ENCODE peak calls at places on chromosome 9, in eight cellular contexts. One of them, this sample, is unnamed.
A peak's percentile ranks its signal among the peaks of the same experiment; 100 is the strongest.

GRCh38 chr9:133511607-133512006 is 13.2 kb downstream of the MYMK start:
- DNase-seq in activated T-cell treated with anti-CD3 and anti-CD28 coated beads, Interleukin-2, amount 50 U/mL, for 72 hours: no peak
- DNase-seq in colonic mucosa: no peak
- DNase-seq in choroid plexus epithelial cell: no peak
- DNase-seq in AG10803: no peak
- DNase-seq in spleen: no peak
- DNase-seq in stimulated activated CD4-positive, alpha-beta T cell treated with anti-CD3 and anti-CD28 coated beads, Interleukin-4, amount 100 ng/mL, for 4 hours: no peak
- DNase-seq in astrocyte: no peak
- DNase-seq in this sample: no peak

GRCh38 chr9:113619156-113619861 is 155.8 kb downstream of the RGS3 start:
- DNase-seq in activated T-cell treated with anti-CD3 and anti-CD28 coated beads, Interleukin-2, amount 50 U/mL, for 72 hours: no peak
- DNase-seq in colonic mucosa: no peak
- DNase-seq in choroid plexus epithelial cell: no peak
- DNase-seq in AG10803: no peak
- DNase-seq in spleen: peak; percentile 71
- DNase-seq in stimulated activated CD4-positive, alpha-beta T cell treated with anti-CD3 and anti-CD28 coated beads, Interleukin-4, amount 100 ng/mL, for 4 hours: no peak
- DNase-seq in astrocyte: no peak
- DNase-seq in this sample: peak; percentile 26

GRCh38 chr9:17795708-17796107 is 216.8 kb downstream of the SH3GL2 start:
- DNase-seq in activated T-cell treated with anti-CD3 and anti-CD28 coated beads, Interleukin-2, amount 50 U/mL, for 72 hours: no peak
- DNase-seq in colonic mucosa: no peak
- DNase-seq in choroid plexus epithelial cell: no peak
- DNase-seq in AG10803: no peak
- DNase-seq in spleen: no peak
- DNase-seq in stimulated activated CD4-positive, alpha-beta T cell treated with anti-CD3 and anti-CD28 coated beads, Interleukin-4, amount 100 ng/mL, for 4 hours: no peak
- DNase-seq in astrocyte: peak; percentile 16
- DNase-seq in this sample: no peak

GRCh38 chr9:20980713-20981481 is 50.5 kb downstream of the HACD4 start:
- DNase-seq in activated T-cell treated with anti-CD3 and anti-CD28 coated beads, Interleukin-2, amount 50 U/mL, for 72 hours: no peak
- DNase-seq in colonic mucosa: no peak
- DNase-seq in choroid plexus epithelial cell: peak; percentile 80
- DNase-seq in AG10803: peak; percentile 86
- DNase-seq in spleen: no peak
- DNase-seq in stimulated activated CD4-positive, alpha-beta T cell treated with anti-CD3 and anti-CD28 coated beads, Interleukin-4, amount 100 ng/mL, for 4 hours: no peak
- DNase-seq in astrocyte: peak; percentile 93
- DNase-seq in this sample: no peak

GRCh38 chr9:38117646-38118045 is 48.6 kb upstream of the SHB start:
- DNase-seq in activated T-cell treated with anti-CD3 and anti-CD28 coated beads, Interleukin-2, amount 50 U/mL, for 72 hours: no peak
- DNase-seq in colonic mucosa: no peak
- DNase-seq in choroid plexus epithelial cell: no peak
- DNase-seq in AG10803: peak; percentile 13
- DNase-seq in spleen: no peak
- DNase-seq in stimulated activated CD4-positive, alpha-beta T cell treated with anti-CD3 and anti-CD28 coated beads, Interleukin-4, amount 100 ng/mL, for 4 hours: no peak
- DNase-seq in astrocyte: no peak
- DNase-seq in this sample: no peak

GRCh38 chr9:90300901-90301688 is 341.5 kb downstream of the DIRAS2 start:
- DNase-seq in activated T-cell treated with anti-CD3 and anti-CD28 coated beads, Interleukin-2, amount 50 U/mL, for 72 hours: no peak
- DNase-seq in colonic mucosa: peak; percentile 36
- DNase-seq in choroid plexus epithelial cell: peak; percentile 95
- DNase-seq in AG10803: peak; percentile 94
- DNase-seq in spleen: no peak
- DNase-seq in stimulated activated CD4-positive, alpha-beta T cell treated with anti-CD3 and anti-CD28 coated beads, Interleukin-4, amount 100 ng/mL, for 4 hours: no peak
- DNase-seq in astrocyte: peak; percentile 89
- DNase-seq in this sample: no peak

GRCh38 chr9:108812388-108812787 is 43.4 kb downstream of the ACTL7B start:
- DNase-seq in activated T-cell treated with anti-CD3 and anti-CD28 coated beads, Interleukin-2, amount 50 U/mL, for 72 hours: no peak
- DNase-seq in colonic mucosa: no peak
- DNase-seq in choroid plexus epithelial cell: no peak
- DNase-seq in AG10803: no peak
- DNase-seq in spleen: no peak
- DNase-seq in stimulated activated CD4-positive, alpha-beta T cell treated with anti-CD3 and anti-CD28 coated beads, Interleukin-4, amount 100 ng/mL, for 4 hours: no peak
- DNase-seq in astrocyte: no peak
- DNase-seq in this sample: no peak

GRCh38 chr9:9585920-9586319 is 1026.9 kb downstream of the PTPRD start:
- DNase-seq in activated T-cell treated with anti-CD3 and anti-CD28 coated beads, Interleukin-2, amount 50 U/mL, for 72 hours: no peak
- DNase-seq in colonic mucosa: no peak
- DNase-seq in choroid plexus epithelial cell: no peak
- DNase-seq in AG10803: no peak
- DNase-seq in spleen: no peak
- DNase-seq in stimulated activated CD4-positive, alpha-beta T cell treated with anti-CD3 and anti-CD28 coated beads, Interleukin-4, amount 100 ng/mL, for 4 hours: no peak
- DNase-seq in astrocyte: no peak
- DNase-seq in this sample: no peak

GRCh38 chr9:98818764-98819163 is 11.3 kb downstream of the GALNT12 start:
- DNase-seq in activated T-cell treated with anti-CD3 and anti-CD28 coated beads, Interleukin-2, amount 50 U/mL, for 72 hours: no peak
- DNase-seq in colonic mucosa: no peak
- DNase-seq in choroid plexus epithelial cell: no peak
- DNase-seq in AG10803: no peak
- DNase-seq in spleen: no peak
- DNase-seq in stimulated activated CD4-positive, alpha-beta T cell treated with anti-CD3 and anti-CD28 coated beads, Interleukin-4, amount 100 ng/mL, for 4 hours: no peak
- DNase-seq in astrocyte: no peak
- DNase-seq in this sample: no peak

GRCh38 chr9:125850763-125851162 is 103.6 kb downstream of the PBX3 start:
- DNase-seq in activated T-cell treated with anti-CD3 and anti-CD28 coated beads, Interleukin-2, amount 50 U/mL, for 72 hours: no peak
- DNase-seq in colonic mucosa: no peak
- DNase-seq in choroid plexus epithelial cell: peak; percentile 22
- DNase-seq in AG10803: peak; percentile 25
- DNase-seq in spleen: no peak
- DNase-seq in stimulated activated CD4-positive, alpha-beta T cell treated with anti-CD3 and anti-CD28 coated beads, Interleukin-4, amount 100 ng/mL, for 4 hours: no peak
- DNase-seq in astrocyte: no peak
- DNase-seq in this sample: no peak

GRCh38 chr9:4292781-4293180 is 7.1 kb downstream of the GLIS3 start:
- DNase-seq in activated T-cell treated with anti-CD3 and anti-CD28 coated beads, Interleukin-2, amount 50 U/mL, for 72 hours: no peak
- DNase-seq in colonic mucosa: no peak
- DNase-seq in choroid plexus epithelial cell: peak; percentile 54
- DNase-seq in AG10803: peak; percentile 54
- DNase-seq in spleen: no peak
- DNase-seq in stimulated activated CD4-positive, alpha-beta T cell treated with anti-CD3 and anti-CD28 coated beads, Interleukin-4, amount 100 ng/mL, for 4 hours: no peak
- DNase-seq in astrocyte: peak; percentile 76
- DNase-seq in this sample: no peak

GRCh38 chr9:15370496-15371464 is 51.9 kb upstream of the SNAPC3 start:
- DNase-seq in activated T-cell treated with anti-CD3 and anti-CD28 coated beads, Interleukin-2, amount 50 U/mL, for 72 hours: no peak
- DNase-seq in colonic mucosa: no peak
- DNase-seq in choroid plexus epithelial cell: peak; percentile 20
- DNase-seq in AG10803: no peak
- DNase-seq in spleen: no peak
- DNase-seq in stimulated activated CD4-positive, alpha-beta T cell treated with anti-CD3 and anti-CD28 coated beads, Interleukin-4, amount 100 ng/mL, for 4 hours: no peak
- DNase-seq in astrocyte: peak; percentile 32
- DNase-seq in this sample: no peak

GRCh38 chr9:113650207-113651131 is 186.9 kb downstream of the RGS3 start:
- DNase-seq in activated T-cell treated with anti-CD3 and anti-CD28 coated beads, Interleukin-2, amount 50 U/mL, for 72 hours: no peak
- DNase-seq in colonic mucosa: no peak
- DNase-seq in choroid plexus epithelial cell: peak; percentile 74
- DNase-seq in AG10803: peak; percentile 73
- DNase-seq in spleen: no peak
- DNase-seq in stimulated activated CD4-positive, alpha-beta T cell treated with anti-CD3 and anti-CD28 coated beads, Interleukin-4, amount 100 ng/mL, for 4 hours: no peak
- DNase-seq in astrocyte: peak; percentile 66
- DNase-seq in this sample: no peak

GRCh38 chr9:14906000-14906399 is 4.2 kb downstream of the FREM1 start:
- DNase-seq in activated T-cell treated with anti-CD3 and anti-CD28 coated beads, Interleukin-2, amount 50 U/mL, for 72 hours: no peak
- DNase-seq in colonic mucosa: no peak
- DNase-seq in choroid plexus epithelial cell: no peak
- DNase-seq in AG10803: no peak
- DNase-seq in spleen: no peak
- DNase-seq in stimulated activated CD4-positive, alpha-beta T cell treated with anti-CD3 and anti-CD28 coated beads, Interleukin-4, amount 100 ng/mL, for 4 hours: no peak
- DNase-seq in astrocyte: no peak
- DNase-seq in this sample: no peak

GRCh38 chr9:36832232-36832795 is 201.8 kb downstream of the PAX5 start:
- DNase-seq in activated T-cell treated with anti-CD3 and anti-CD28 coated beads, Interleukin-2, amount 50 U/mL, for 72 hours: no peak
- DNase-seq in colonic mucosa: no peak
- DNase-seq in choroid plexus epithelial cell: no peak
- DNase-seq in AG10803: no peak
- DNase-seq in spleen: no peak
- DNase-seq in stimulated activated CD4-positive, alpha-beta T cell treated with anti-CD3 and anti-CD28 coated beads, Interleukin-4, amount 100 ng/mL, for 4 hours: no peak
- DNase-seq in astrocyte: no peak
- DNase-seq in this sample: no peak

GRCh38 chr9:68720656-68721313 is 15.7 kb downstream of the PIP5K1B start:
- DNase-seq in activated T-cell treated with anti-CD3 and anti-CD28 coated beads, Interleukin-2, amount 50 U/mL, for 72 hours: no peak
- DNase-seq in colonic mucosa: no peak
- DNase-seq in choroid plexus epithelial cell: no peak
- DNase-seq in AG10803: no peak
- DNase-seq in spleen: no peak
- DNase-seq in stimulated activated CD4-positive, alpha-beta T cell treated with anti-CD3 and anti-CD28 coated beads, Interleukin-4, amount 100 ng/mL, for 4 hours: no peak
- DNase-seq in astrocyte: no peak
- DNase-seq in this sample: no peak

GRCh38 chr9:98807070-98807810 is at the start of gene GALNT12:
- DNase-seq in activated T-cell treated with anti-CD3 and anti-CD28 coated beads, Interleukin-2, amount 50 U/mL, for 72 hours: peak; percentile 63
- DNase-seq in colonic mucosa: peak; percentile 69
- DNase-seq in choroid plexus epithelial cell: no peak
- DNase-seq in AG10803: no peak
- DNase-seq in spleen: peak; percentile 84
- DNase-seq in stimulated activated CD4-positive, alpha-beta T cell treated with anti-CD3 and anti-CD28 coated beads, Interleukin-4, amount 100 ng/mL, for 4 hours: peak; percentile 61
- DNase-seq in astrocyte: no peak
- DNase-seq in this sample: no peak

GRCh38 chr9:97910273-97910844 is 11.9 kb downstream of the TRMO start:
- DNase-seq in activated T-cell treated with anti-CD3 and anti-CD28 coated beads, Interleukin-2, amount 50 U/mL, for 72 hours: no peak
- DNase-seq in colonic mucosa: no peak
- DNase-seq in choroid plexus epithelial cell: no peak
- DNase-seq in AG10803: no peak
- DNase-seq in spleen: no peak
- DNase-seq in stimulated activated CD4-positive, alpha-beta T cell treated with anti-CD3 and anti-CD28 coated beads, Interleukin-4, amount 100 ng/mL, for 4 hours: no peak
- DNase-seq in astrocyte: no peak
- DNase-seq in this sample: no peak

GRCh38 chr9:123687246-123687721 is 242.6 kb downstream of the DENND1A start:
- DNase-seq in activated T-cell treated with anti-CD3 and anti-CD28 coated beads, Interleukin-2, amount 50 U/mL, for 72 hours: no peak
- DNase-seq in colonic mucosa: no peak
- DNase-seq in choroid plexus epithelial cell: peak; percentile 38
- DNase-seq in AG10803: no peak
- DNase-seq in spleen: no peak
- DNase-seq in stimulated activated CD4-positive, alpha-beta T cell treated with anti-CD3 and anti-CD28 coated beads, Interleukin-4, amount 100 ng/mL, for 4 hours: no peak
- DNase-seq in astrocyte: no peak
- DNase-seq in this sample: no peak

GRCh38 chr9:120876842-120877240 is at the start of gene PHF19:
- DNase-seq in activated T-cell treated with anti-CD3 and anti-CD28 coated beads, Interleukin-2, amount 50 U/mL, for 72 hours: peak; percentile 65
- DNase-seq in colonic mucosa: no peak
- DNase-seq in choroid plexus epithelial cell: peak; percentile 34
- DNase-seq in AG10803: peak; percentile 20
- DNase-seq in spleen: peak; percentile 86
- DNase-seq in stimulated activated CD4-positive, alpha-beta T cell treated with anti-CD3 and anti-CD28 coated beads, Interleukin-4, amount 100 ng/mL, for 4 hours: no peak
- DNase-seq in astrocyte: no peak
- DNase-seq in this sample: peak; percentile 66

GRCh38 chr9:80040457-80040856 is 468.7 kb downstream of the TLE4 start:
- DNase-seq in activated T-cell treated with anti-CD3 and anti-CD28 coated beads, Interleukin-2, amount 50 U/mL, for 72 hours: no peak
- DNase-seq in colonic mucosa: no peak
- DNase-seq in choroid plexus epithelial cell: no peak
- DNase-seq in AG10803: no peak
- DNase-seq in spleen: no peak
- DNase-seq in stimulated activated CD4-positive, alpha-beta T cell treated with anti-CD3 and anti-CD28 coated beads, Interleukin-4, amount 100 ng/mL, for 4 hours: no peak
- DNase-seq in astrocyte: no peak
- DNase-seq in this sample: no peak

GRCh38 chr9:73011346-73011745 is 58.5 kb upstream of the ALDH1A1 start:
- DNase-seq in activated T-cell treated with anti-CD3 and anti-CD28 coated beads, Interleukin-2, amount 50 U/mL, for 72 hours: no peak
- DNase-seq in colonic mucosa: no peak
- DNase-seq in choroid plexus epithelial cell: peak; percentile 8
- DNase-seq in AG10803: peak; percentile 87
- DNase-seq in spleen: no peak
- DNase-seq in stimulated activated CD4-positive, alpha-beta T cell treated with anti-CD3 and anti-CD28 coated beads, Interleukin-4, amount 100 ng/mL, for 4 hours: no peak
- DNase-seq in astrocyte: peak; percentile 6
- DNase-seq in this sample: no peak

GRCh38 chr9:91101598-91102168 is 260.0 kb downstream of the AUH start:
- DNase-seq in activated T-cell treated with anti-CD3 and anti-CD28 coated beads, Interleukin-2, amount 50 U/mL, for 72 hours: peak; percentile 91
- DNase-seq in colonic mucosa: no peak
- DNase-seq in choroid plexus epithelial cell: no peak
- DNase-seq in AG10803: no peak
- DNase-seq in spleen: peak; percentile 86
- DNase-seq in stimulated activated CD4-positive, alpha-beta T cell treated with anti-CD3 and anti-CD28 coated beads, Interleukin-4, amount 100 ng/mL, for 4 hours: peak; percentile 46
- DNase-seq in astrocyte: no peak
- DNase-seq in this sample: peak; percentile 56

GRCh38 chr9:69951411-69951810 is 92.2 kb upstream of the MAMDC2 start:
- DNase-seq in activated T-cell treated with anti-CD3 and anti-CD28 coated beads, Interleukin-2, amount 50 U/mL, for 72 hours: no peak
- DNase-seq in colonic mucosa: no peak
- DNase-seq in choroid plexus epithelial cell: peak; percentile 74
- DNase-seq in AG10803: peak; percentile 66
- DNase-seq in spleen: no peak
- DNase-seq in stimulated activated CD4-positive, alpha-beta T cell treated with anti-CD3 and anti-CD28 coated beads, Interleukin-4, amount 100 ng/mL, for 4 hours: no peak
- DNase-seq in astrocyte: peak; percentile 64
- DNase-seq in this sample: no peak

GRCh38 chr9:131691969-131692611 is 47.8 kb downstream of the RAPGEF1 start:
- DNase-seq in activated T-cell treated with anti-CD3 and anti-CD28 coated beads, Interleukin-2, amount 50 U/mL, for 72 hours: no peak
- DNase-seq in colonic mucosa: no peak
- DNase-seq in choroid plexus epithelial cell: no peak
- DNase-seq in AG10803: no peak
- DNase-seq in spleen: no peak
- DNase-seq in stimulated activated CD4-positive, alpha-beta T cell treated with anti-CD3 and anti-CD28 coated beads, Interleukin-4, amount 100 ng/mL, for 4 hours: no peak
- DNase-seq in astrocyte: no peak
- DNase-seq in this sample: no peak

GRCh38 chr9:87004016-87004415 is 56.7 kb upstream of the GAS1 start:
- DNase-seq in activated T-cell treated with anti-CD3 and anti-CD28 coated beads, Interleukin-2, amount 50 U/mL, for 72 hours: no peak
- DNase-seq in colonic mucosa: no peak
- DNase-seq in choroid plexus epithelial cell: no peak
- DNase-seq in AG10803: no peak
- DNase-seq in spleen: no peak
- DNase-seq in stimulated activated CD4-positive, alpha-beta T cell treated with anti-CD3 and anti-CD28 coated beads, Interleukin-4, amount 100 ng/mL, for 4 hours: no peak
- DNase-seq in astrocyte: no peak
- DNase-seq in this sample: no peak

GRCh38 chr9:110926828-110927227 is 111.4 kb downstream of the LPAR1 start:
- DNase-seq in activated T-cell treated with anti-CD3 and anti-CD28 coated beads, Interleukin-2, amount 50 U/mL, for 72 hours: no peak
- DNase-seq in colonic mucosa: peak; percentile 27
- DNase-seq in choroid plexus epithelial cell: no peak
- DNase-seq in AG10803: no peak
- DNase-seq in spleen: no peak
- DNase-seq in stimulated activated CD4-positive, alpha-beta T cell treated with anti-CD3 and anti-CD28 coated beads, Interleukin-4, amount 100 ng/mL, for 4 hours: no peak
- DNase-seq in astrocyte: no peak
- DNase-seq in this sample: no peak

GRCh38 chr9:113479150-113479761 is 15.7 kb downstream of the RGS3 start:
- DNase-seq in activated T-cell treated with anti-CD3 and anti-CD28 coated beads, Interleukin-2, amount 50 U/mL, for 72 hours: peak; percentile 21
- DNase-seq in colonic mucosa: no peak
- DNase-seq in choroid plexus epithelial cell: peak; percentile 17
- DNase-seq in AG10803: no peak
- DNase-seq in spleen: no peak
- DNase-seq in stimulated activated CD4-positive, alpha-beta T cell treated with anti-CD3 and anti-CD28 coated beads, Interleukin-4, amount 100 ng/mL, for 4 hours: no peak
- DNase-seq in astrocyte: no peak
- DNase-seq in this sample: no peak

This sample was measured in activated CD4-positive, CD25-positive, alpha-beta regulatory T cell treated with anti-CD3 and anti-CD28 coated beads, Interleukin-2, amount 50 U/mL, for 72 hours.